ENCODE peak calls at places on chromosomes 11 and 22, in eight cellular contexts. D is SK-N-SH; X is colonic mucosa; C is mucosa of descending colon; Y is cardiac muscle cell; O is CD8-positive, alpha-beta T cell; A is brain microvascular endothelial cell; H is prostate gland. U is an unnamed sample.

GRCh38 chr11:7546324-7546791 is 32.6 kb downstream of the PPFIBP2 start:
- DNase-seq in Y (no peak), D (no peak), H (peak; percentile 62), X (no peak), C (no peak), O (no peak), A (no peak), U (no peak)

GRCh38 chr11:59944761-59945160 is 6.5 kb downstream of the OOSP1 start:
- DNase-seq in X (no peak), A (no peak), Y (peak; percentile 15), O (no peak), D (no peak), C (no peak), H (no peak), U (no peak)

GRCh38 chr11:65613091-65613928 is 711 bp downstream of the MAP3K11 start:
- DNase-seq in A (no peak), H (no peak), O (no peak), Y (peak; percentile 28), X (peak; percentile 50), C (peak; percentile 41), D (no peak), U (no peak)

GRCh38 chr22:27686534-27686933 is 115.0 kb downstream of the MN1 start:
- DNase-seq in X (peak; percentile 39), A (peak; percentile 95), O (no peak), C (peak; percentile 27), Y (peak; percentile 91), H (no peak), D (no peak), U (no peak)

GRCh38 chr11:78927511-78927910 is 352.8 kb upstream of the NARS2 start:
- DNase-seq in X (no peak), H (no peak), O (no peak), Y (no peak), C (no peak), D (no peak), A (no peak), U (no peak)

GRCh38 chr11:69813839-69814238 is 5.4 kb downstream of the FGF3 start:
- DNase-seq in C (no peak), A (no peak), H (no peak), Y (no peak), X (no peak), O (no peak), D (no peak), U (no peak)

GRCh38 chr11:57311109-57311936 is 13.4 kb downstream of the TNKS1BP1 start:
- DNase-seq in Y (peak; percentile 85), H (peak; percentile 97), A (peak; percentile 95), C (peak; percentile 92), O (peak; percentile 47), D (peak; percentile 68), X (peak; percentile 94), U (peak; percentile 81)

GRCh38 chr11:128501576-128502549 is 85.5 kb downstream of the ETS1 start:
- DNase-seq in A (peak; percentile 80), D (no peak), C (peak; percentile 52), H (no peak), O (no peak), Y (no peak), X (no peak), U (no peak)

GRCh38 chr11:64472593-64473455 is 113.9 kb downstream of the RPS6KA4 start:
- DNase-seq in D (no peak), A (no peak), H (no peak), O (no peak), X (no peak), Y (no peak), C (no peak), U (no peak)

GRCh38 chr11:63445720-63446119 is 45.2 kb downstream of the PLAAT5 start:
- DNase-seq in O (no peak), D (no peak), C (no peak), A (peak; percentile 71), X (no peak), H (no peak), Y (no peak), U (no peak)

GRCh38 chr11:11969380-11970215 is 38.8 kb downstream of the DKK3 start:
- DNase-seq in Y (no peak), C (no peak), A (no peak), X (no peak), D (no peak), H (no peak), O (no peak), U (no peak)

GRCh38 chr11:12746593-12747097 is 72.4 kb downstream of the TEAD1 start:
- DNase-seq in C (no peak), H (no peak), O (no peak), Y (peak; percentile 97), A (peak; percentile 89), X (no peak), D (peak; percentile 72), U (peak; percentile 28)

GRCh38 chr11:71153005-71153395 is 99.4 kb downstream of the SHANK2 start:
- DNase-seq in C (peak; percentile 11), Y (no peak), H (no peak), O (no peak), X (peak; percentile 27), D (no peak), A (no peak), U (no peak)

GRCh38 chr11:120343429-120343828 is 7.2 kb downstream of the ARHGEF12 start:
- DNase-seq in O (no peak), C (no peak), X (no peak), D (no peak), A (no peak), Y (no peak), H (no peak), U (peak; percentile 78)

GRCh38 chr11:6438979-6439571 is 1.7 kb downstream of the HPX start:
- DNase-seq in A (peak; percentile 35), D (peak; percentile 64), Y (peak; percentile 68), H (peak; percentile 55), C (peak; percentile 85), O (no peak), X (peak; percentile 70), U (peak; percentile 52)

GRCh38 chr11:33476945-33477584 is 219.9 kb downstream of the HIPK3 start:
- DNase-seq in C (no peak), H (no peak), O (no peak), D (no peak), A (peak; percentile 23), Y (no peak), X (no peak), U (no peak)

GRCh38 chr11:94185387-94186084 is 56.9 kb downstream of the PANX1 start:
- DNase-seq in D (no peak), H (no peak), A (no peak), O (no peak), Y (no peak), X (no peak), C (no peak), U (no peak)

GRCh38 chr11:46369458-46370152 is 11.9 kb upstream of the MDK start:
- DNase-seq in O (peak; percentile 44), A (peak; percentile 63), H (no peak), D (peak; percentile 91), C (peak; percentile 66), X (peak; percentile 52), Y (peak; percentile 88), U (peak; percentile 70)

GRCh38 chr22:36563001-36563400 is 34.0 kb upstream of the EIF3D start:
- DNase-seq in Y (no peak), A (no peak), O (no peak), D (no peak), C (no peak), H (no peak), X (no peak), U (no peak)

GRCh38 chr11:102384419-102385052 is 37.5 kb downstream of the BIRC2 start:
- DNase-seq in A (no peak), O (no peak), Y (no peak), H (no peak), D (peak; percentile 36), C (no peak), X (no peak), U (no peak)

DNA sequence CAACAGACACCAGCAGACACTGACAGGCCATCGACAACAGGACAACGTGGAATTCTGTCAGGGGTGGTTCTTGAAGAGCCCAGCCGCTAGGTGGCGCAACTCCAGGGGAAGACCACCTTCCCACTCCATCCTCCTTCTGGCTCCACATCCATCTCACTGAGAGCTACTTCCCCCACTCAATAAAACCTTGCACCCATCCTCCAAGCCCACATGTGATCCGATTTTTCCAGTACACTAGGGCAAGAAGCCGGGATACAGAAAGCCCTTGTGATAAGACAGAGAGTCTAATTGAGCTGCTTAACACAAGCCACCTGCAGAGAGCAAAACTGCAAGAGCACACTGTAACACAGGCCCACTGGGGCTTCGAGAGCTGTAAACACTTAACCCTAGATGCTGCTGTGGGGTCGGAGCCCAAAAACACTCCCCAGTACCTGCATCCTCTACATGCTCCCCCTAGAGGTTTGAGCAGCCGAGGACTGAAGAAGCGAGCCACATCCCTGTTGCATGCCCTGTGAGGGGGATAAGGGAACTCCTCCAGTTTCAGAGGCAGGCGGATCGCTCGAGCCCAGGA is 11.5 kb upstream of the RAB39A start:
- DNase-seq in Y (peak; percentile 68), D (no peak), X (peak; percentile 32), C (peak; percentile 52), O (no peak), A (no peak), H (no peak), U (peak; percentile 48)
- TF ChIP-seq CTCF in Y (peak; percentile 52), D (peak; percentile 35), X (peak; percentile 32), C (peak; percentile 31), O (peak; percentile 64), A (peak; percentile 63), H (peak; percentile 4), U (peak; percentile 73)

DNA sequence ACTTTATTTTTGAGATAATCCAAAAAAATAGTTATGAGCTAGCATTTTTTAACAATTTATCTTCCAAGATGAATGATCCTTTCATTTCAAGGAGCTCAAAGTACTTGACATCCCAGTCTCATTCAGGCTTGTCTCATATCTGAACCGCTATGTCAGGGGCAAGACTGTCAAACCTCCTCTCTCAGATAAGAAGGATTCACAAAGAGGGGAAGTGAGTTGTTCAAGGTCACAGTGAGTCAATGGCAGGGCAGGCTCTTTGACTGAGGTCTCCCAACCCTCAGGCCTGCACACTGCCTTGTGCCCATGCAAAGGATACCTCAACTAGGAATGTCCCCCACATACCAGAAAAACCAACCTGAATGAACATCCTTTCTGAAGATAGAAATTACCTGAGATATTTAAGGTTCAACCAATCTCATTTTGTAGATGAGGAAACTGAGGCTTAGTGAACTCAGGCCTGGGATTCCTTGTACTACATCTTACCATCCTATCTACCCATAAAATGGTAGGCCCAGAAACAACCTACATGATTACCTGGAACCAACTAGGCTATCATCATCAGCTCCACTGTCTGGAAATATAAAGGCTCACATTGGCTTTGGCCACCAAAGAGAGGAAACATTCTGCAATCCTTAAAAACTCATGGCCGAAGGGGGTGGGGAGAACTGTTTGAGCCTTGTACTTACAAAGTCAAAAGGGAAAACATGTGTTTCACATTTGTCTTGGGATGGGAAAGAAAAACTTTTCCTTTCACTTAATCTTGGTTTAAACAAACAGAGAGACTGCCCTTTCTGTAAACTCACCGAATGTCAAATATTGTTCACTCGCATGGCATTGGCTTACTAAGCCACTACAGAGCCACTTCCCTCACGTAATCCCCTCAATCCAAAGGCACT is 51.1 kb downstream of the LIF start:
- DNase-seq in H (no peak), O (no peak), A (peak; percentile 58), C (no peak), X (no peak), Y (no peak), D (no peak), U (no peak)
- H3K4me3 ChIP-seq in H (no peak overlapping the region), O (no peak overlapping the region), A (no peak overlapping the region), C (no peak overlapping the region), X (no peak overlapping the region), Y (no peak overlapping the region), D (no peak overlapping the region), U (no peak overlapping the region)

GRCh38 chr11:1807628-1807995 is 27.2 kb upstream of the SYT8 start:
- DNase-seq in Y (no peak), D (no peak), A (no peak), C (no peak), X (no peak), H (no peak), O (no peak), U (no peak)
- TF ChIP-seq CTCF in Y (no peak), D (no peak), A (peak; percentile 26), C (no peak), X (no peak), H (no peak), O (no peak), U (no peak)

GRCh38 chr11:2694495-2694894 is 5.3 kb downstream of the KCNQ1OT1 start:
- DNase-seq in D (no peak), O (no peak), Y (no peak), C (no peak), A (no peak), H (no peak), X (no peak), U (peak; percentile 28)
- H3K4me3 ChIP-seq in D (no peak overlapping the region), O (no peak overlapping the region), Y (no peak overlapping the region), C (no peak overlapping the region), A (no peak overlapping the region), H (no peak overlapping the region), X (no peak overlapping the region), U (no peak overlapping the region)